ENCODE peak calls at places on chromosomes 1 and 21, in eight cellular contexts. T is neural crest cell, R is fibroblast of mammary gland, K is uterus, S is kidney, Z is lower leg skin, U is nephron progenitor cell, N is CD14-positive monocyte. M is an unnamed sample.
A peak's percentile ranks its signal among the peaks of the same experiment; 100 is the strongest.

GRCh38 chr1:198295975-198296374 is 139.2 kb downstream of the NEK7 start:
- DNase-seq in T (no peak), R (no peak), K (no peak), S (no peak), Z (no peak), U (peak; percentile 5), N (no peak), M (no peak)

GRCh38 chr1:229557913-229558414 is 543 bp downstream of the ABCB10 start:
- DNase-seq in T (peak; percentile 36), R (peak; percentile 14), K (no peak), S (peak; percentile 86), Z (no peak), U (peak; percentile 59), N (no peak), M (peak; percentile 30)

GRCh38 chr1:116556289-116557006 is 14.4 kb downstream of the CD58 start:
- DNase-seq in T (no peak), R (peak; percentile 99), K (no peak), S (no peak), Z (peak; percentile 74), U (no peak), N (peak; percentile 94), M (peak; percentile 57)

GRCh38 chr1:75074719-75075395 is 59.3 kb upstream of the LHX8 start:
- DNase-seq in T (no peak), R (no peak), K (no peak), S (no peak), Z (no peak), U (no peak), N (no peak), M (no peak)

GRCh38 chr1:86778510-86779218 is 74.3 kb downstream of the SH3GLB1 start:
- DNase-seq in T (no peak), R (peak; percentile 53), K (no peak), S (no peak), Z (no peak), U (no peak), N (no peak), M (no peak)

GRCh38 chr1:201633811-201634210 is 94.9 kb downstream of the NAV1 start:
- DNase-seq in T (no peak), R (no peak), K (no peak), S (no peak), Z (no peak), U (no peak), N (no peak), M (no peak)

GRCh38 chr1:1283821-1284220 is 3.6 kb downstream of the SCNN1D start:
- DNase-seq in T (no peak), R (no peak), K (no peak), S (peak; percentile 70), Z (no peak), U (no peak), N (no peak), M (no peak)

GRCh38 chr1:90727917-90728655 is 11.0 kb upstream of the BARHL2 start:
- DNase-seq in T (no peak), R (no peak), K (no peak), S (no peak), Z (no peak), U (no peak), N (no peak), M (no peak)

GRCh38 chr1:108502624-108503023 is 52.5 kb downstream of the NBPF6 start:
- DNase-seq in T (no peak), R (peak; percentile 61), K (no peak), S (no peak), Z (no peak), U (no peak), N (no peak), M (no peak)

GRCh38 chr1:184791199-184791935 is 36.7 kb upstream of the EDEM3 start:
- DNase-seq in T (no peak), R (peak; percentile 76), K (no peak), S (no peak), Z (no peak), U (no peak), N (no peak), M (no peak)

GRCh38 chr1:159775716-159776115 is 5.0 kb upstream of the DUSP23 start:
- DNase-seq in T (no peak), R (peak; percentile 39), K (no peak), S (no peak), Z (peak; percentile 5), U (no peak), N (no peak), M (no peak)
- TF ChIP-seq CTCF in T (no peak), R (peak; percentile 14), K (no peak), S (peak; percentile 6), Z (no peak), U (no peak), N (no peak), M (no peak)

DNA sequence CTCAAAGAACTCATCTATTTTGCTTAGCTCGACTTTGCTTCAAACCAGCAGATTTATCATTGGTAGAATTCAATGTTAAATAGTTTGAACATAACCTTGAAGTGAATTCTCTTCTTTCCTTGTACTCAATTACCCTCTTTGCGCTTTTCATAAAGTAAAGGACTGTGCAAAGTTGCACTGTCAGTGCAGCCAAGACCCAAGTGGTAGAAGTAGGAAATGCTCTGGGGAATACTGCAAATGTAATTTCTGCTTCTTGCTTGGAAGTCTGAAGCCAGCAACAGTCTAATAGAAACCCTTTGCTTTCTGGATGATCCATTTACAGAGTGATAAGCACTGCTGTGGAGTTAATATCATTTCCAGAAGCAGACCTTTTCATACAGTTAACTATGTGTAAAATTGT is 936.7 kb upstream of the TMPRSS15 start:
- DNase-seq in T (no peak), R (no peak), K (no peak), S (no peak), Z (no peak), U (no peak), N (no peak), M (no peak)
- TF ChIP-seq CTCF in T (peak; percentile 33), R (no peak), K (no peak), S (no peak), Z (no peak), U (no peak), N (no peak), M (no peak)

GRCh38 chr1:83028467-83028866 is 970.5 kb downstream of the TTLL7 start:
- DNase-seq in T (no peak), R (no peak), K (no peak), S (no peak), Z (no peak), U (no peak), N (no peak), M (no peak)
- TF ChIP-seq CTCF in T (no peak), R (no peak), K (no peak), S (no peak), Z (no peak), U (no peak), N (no peak), M (no peak)

GRCh38 chr1:247118946-247119446 is 14.8 kb upstream of the ZNF669 start:
- DNase-seq in T (no peak), R (peak; percentile 39), K (no peak), S (no peak), Z (no peak), U (peak; percentile 46), N (no peak), M (no peak)
- TF ChIP-seq CTCF in T (peak; percentile 33), R (peak; percentile 28), K (no peak), S (no peak), Z (no peak), U (no peak), N (peak; percentile 17), M (no peak)

GRCh38 chr1:48356901-48357300 is 115.1 kb downstream of the SPATA6 start:
- DNase-seq in T (no peak), R (no peak), K (no peak), S (no peak), Z (no peak), U (no peak), N (no peak), M (no peak)
- TF ChIP-seq CTCF in T (no peak), R (no peak), K (no peak), S (no peak), Z (no peak), U (no peak), N (no peak), M (no peak)

GRCh38 chr1:17762313-17762712 is 7.2 kb downstream of the ACTL8 start:
- DNase-seq in T (no peak), R (no peak), K (no peak), S (peak; percentile 57), Z (no peak), U (no peak), N (no peak), M (no peak)

GRCh38 chr1:17757426-17757825 is 2.3 kb downstream of the ACTL8 start:
- DNase-seq in T (no peak), R (no peak), K (no peak), S (no peak), Z (no peak), U (no peak), N (no peak), M (no peak)

GRCh38 chr1:17763995-17764394 is 8.9 kb downstream of the ACTL8 start:
- DNase-seq in T (no peak), R (peak; percentile 41), K (no peak), S (peak; percentile 45), Z (no peak), U (no peak), N (no peak), M (no peak)

GRCh38 chr1:17755120-17755519 is at the start of gene ACTL8:
- DNase-seq in T (no peak), R (no peak), K (no peak), S (peak; percentile 41), Z (no peak), U (no peak), N (no peak), M (no peak)

DNA sequence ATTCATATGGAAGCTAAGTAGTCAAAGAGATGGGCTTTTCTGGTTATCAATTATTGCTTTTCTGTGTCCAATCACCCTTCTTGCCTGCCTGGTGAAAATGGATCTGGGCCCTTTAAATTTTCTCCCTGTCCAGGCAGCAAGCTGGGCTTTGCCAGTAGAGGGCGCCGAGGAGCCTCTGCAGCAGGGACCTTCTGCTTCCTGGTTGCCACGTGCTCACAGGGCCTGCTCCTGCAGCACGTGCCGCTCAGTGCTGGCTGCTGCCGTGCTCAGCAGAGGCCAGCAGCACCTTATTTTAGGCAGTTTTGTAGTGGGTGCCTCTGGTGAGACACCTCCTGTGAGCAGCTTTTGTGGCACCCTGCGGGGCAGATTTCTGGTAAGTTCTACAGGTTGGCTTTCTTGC is 4.0 kb downstream of the ACTL8 start:
- DNase-seq in T (no peak), R (no peak), K (no peak), S (peak; percentile 55), Z (no peak), U (no peak), N (no peak), M (no peak)
- TF ChIP-seq CTCF in T (peak; percentile 46), R (peak; percentile 33), K (no peak), S (no peak), Z (no peak), U (peak; percentile 17), N (peak; percentile 10), M (no peak)

M was measured in natural killer cell.